ENCODE peak calls at places on chromosomes 11 and 22, in eight cellular contexts. H is germinal center; U is Ammon's horn; D is DMS79 treated with DMSO at 0.1 percent for 48 hours; C is T follicular helper cell; V is activated effector memory CD4-positive, alpha-beta T cell treated with anti-CD3 and anti-CD28 coated beads, Interleukin-2, amount 50 U/mL, for 16 hours; J is memory B cell; K is bronchial epithelial cell. O is an unnamed sample.

GRCh38 chr11:46918087-46918751 is at the start of gene LRP4:
- DNase-seq in H (peak; percentile 73), C (no peak), K (no peak), U (peak; percentile 73), V (peak; percentile 76), D (no peak), J (no peak), O (no peak)

GRCh38 chr22:29744902-29745301 is 21.9 kb downstream of the ZMAT5 start:
- DNase-seq in C (no peak), K (peak; percentile 98), H (no peak), U (peak; percentile 77), J (no peak), V (no peak), D (peak; percentile 91), O (no peak)

GRCh38 chr11:19753451-19754041 is 40.9 kb downstream of the NAV2 start:
- DNase-seq in H (no peak), C (no peak), U (no peak), V (no peak), J (no peak), K (peak; percentile 36), D (peak; percentile 79), O (no peak)

GRCh38 chr11:102361100-102362021 is 14.3 kb downstream of the BIRC2 start:
- DNase-seq in U (no peak), K (no peak), V (peak; percentile 67), C (peak; percentile 55), D (no peak), J (no peak), H (peak; percentile 33), O (no peak)

GRCh38 chr11:32435511-32435946 is at the start of gene WT1:
- DNase-seq in J (no peak), V (no peak), H (no peak), K (no peak), D (no peak), C (no peak), U (no peak), O (peak; percentile 55)

GRCh38 chr11:11173316-11174025 is 179.6 kb downstream of the CSNK2A3 start:
- DNase-seq in C (no peak), U (no peak), D (no peak), H (no peak), V (no peak), J (no peak), K (peak; percentile 73), O (no peak)

GRCh38 chr22:35538801-35539321 is 1.8 kb upstream of the RASD2 start:
- DNase-seq in C (no peak), J (no peak), U (no peak), H (peak; percentile 66), V (peak; percentile 75), D (no peak), K (peak; percentile 25), O (no peak)

GRCh38 chr11:555500-556174 is 4.9 kb downstream of the LMNTD2 start:
- DNase-seq in H (no peak), V (no peak), K (no peak), C (no peak), D (no peak), U (no peak), J (no peak), O (no peak)

GRCh38 chr22:28381427-28382167 is 298.0 kb downstream of the TTC28 start:
- DNase-seq in U (no peak), K (no peak), H (no peak), D (no peak), C (no peak), J (no peak), V (no peak), O (no peak)

GRCh38 chr11:134750619-134751018 is 338.6 kb upstream of the B3GAT1 start:
- DNase-seq in U (no peak), D (no peak), J (no peak), K (no peak), V (no peak), C (no peak), H (no peak), O (no peak)

GRCh38 chr11:73539506-73540084 is 58.3 kb downstream of the FAM168A start:
- DNase-seq in C (no peak), K (no peak), J (no peak), V (no peak), H (no peak), D (no peak), U (no peak), O (no peak)

GRCh38 chr22:41770715-41771452 is 29.6 kb upstream of the CCDC134 start:
- DNase-seq in V (no peak), K (peak; percentile 80), D (no peak), J (no peak), H (no peak), C (no peak), U (no peak), O (no peak)